ENCODE peak calls at places on chromosomes 6 and 20, in four cellular contexts. V, R, K and P are unnamed samples.

GRCh38 chr20:11979306-11980128 is 61.8 kb downstream of the BTBD3 start:
- DNase-seq in R (no peak), K (no peak), V (no peak), P (no peak)

GRCh38 chr20:62235777-62236157 is 2.6 kb upstream of the OSBPL2 start:
- DNase-seq in V (no peak), R (no peak), K (no peak), P (no peak)

GRCh38 chr6:46044876-46045617 is 29.4 kb upstream of the CLIC5 start:
- DNase-seq in V (no peak), R (no peak), K (no peak), P (peak)

GRCh38 chr6:161139766-161140553 is 133.9 kb downstream of the AGPAT4 start:
- DNase-seq in V (peak), R (no peak), K (peak), P (no peak)

GRCh38 chr20:25397827-25398226 is 7.2 kb upstream of the ABHD12 start:
- DNase-seq in R (no peak), V (no peak), K (no peak), P (no peak)

GRCh38 chr6:357261-357790 is 34.2 kb upstream of the IRF4 start:
- DNase-seq in K (no peak), V (peak), R (peak), P (no peak)

GRCh38 chr6:147022041-147022440 is 182.2 kb upstream of the STXBP5 start:
- DNase-seq in K (no peak), V (no peak), R (no peak), P (peak)

GRCh38 chr20:33685328-33686007 is 717 bp downstream of the E2F1 start:
- DNase-seq in V (no peak), K (peak), R (no peak), P (no peak)

GRCh38 chr6:150408842-150409241 is 40.0 kb downstream of the IYD start:
- DNase-seq in V (no peak), K (no peak), R (no peak), P (no peak)

GRCh38 chr6:23316131-23316530 is 746.8 kb downstream of the HDGFL1 start:
- DNase-seq in V (no peak), K (no peak), R (no peak), P (no peak)

GRCh38 chr20:34834459-34834893 is 9.0 kb upstream of the NCOA6 start:
- DNase-seq in R (no peak), V (no peak), K (no peak), P (no peak)

GRCh38 chr6:53869964-53870363 is 75.2 kb downstream of the LRRC1 start:
- DNase-seq in V (no peak), R (no peak), K (no peak), P (peak)

GRCh38 chr6:114281496-114281895 is 61.3 kb downstream of the HS3ST5 start:
- DNase-seq in V (no peak), K (no peak), R (no peak), P (no peak)

DNA sequence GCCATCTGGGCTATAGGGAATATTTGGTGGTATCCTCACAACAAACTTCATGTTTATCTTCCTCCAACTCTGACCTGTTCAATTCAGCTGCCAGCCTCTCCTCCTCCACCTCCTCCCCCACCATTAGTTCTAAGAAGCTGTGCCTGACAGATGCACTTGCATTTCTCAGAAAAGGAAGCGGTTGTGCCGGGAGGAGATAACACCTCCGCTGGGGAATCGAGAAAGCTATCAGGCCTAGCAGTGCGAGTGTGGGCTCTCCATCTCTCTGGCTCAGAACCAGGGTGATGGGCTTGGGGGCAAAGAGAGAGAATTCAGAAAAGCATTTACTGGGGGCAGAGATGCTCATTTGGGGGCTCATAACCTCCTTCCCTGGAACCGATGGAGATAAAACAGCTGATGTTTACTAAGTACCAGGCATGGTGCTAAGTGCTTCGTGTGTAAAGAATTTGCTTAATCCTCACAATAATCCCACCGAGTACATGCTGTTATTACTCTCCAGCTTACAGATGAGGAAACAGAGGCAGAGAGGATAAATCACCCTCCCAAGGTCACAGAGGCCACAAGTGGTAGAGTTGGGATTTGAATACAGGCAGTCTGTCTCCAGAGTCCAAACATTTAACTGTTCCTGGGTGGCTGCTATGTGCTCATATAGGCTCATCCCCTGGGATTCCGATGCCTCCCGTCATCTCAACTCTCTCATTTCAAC is 38.3 kb downstream of the COX4I2 start:
- DNase-seq in V (no peak), R (no peak), K (no peak), P (no peak)
- H3K4me3 ChIP-seq in V (no peak), R (no peak), K (no peak), P (no peak)

GRCh38 chr20:46709459-46710148 is at the start of gene SLC2A10:
- DNase-seq in V (peak), R (no peak), K (peak), P (no peak)
- TF ChIP-seq CTCF in V (no peak), R (no peak), K (peak), P (no peak)

DNA sequence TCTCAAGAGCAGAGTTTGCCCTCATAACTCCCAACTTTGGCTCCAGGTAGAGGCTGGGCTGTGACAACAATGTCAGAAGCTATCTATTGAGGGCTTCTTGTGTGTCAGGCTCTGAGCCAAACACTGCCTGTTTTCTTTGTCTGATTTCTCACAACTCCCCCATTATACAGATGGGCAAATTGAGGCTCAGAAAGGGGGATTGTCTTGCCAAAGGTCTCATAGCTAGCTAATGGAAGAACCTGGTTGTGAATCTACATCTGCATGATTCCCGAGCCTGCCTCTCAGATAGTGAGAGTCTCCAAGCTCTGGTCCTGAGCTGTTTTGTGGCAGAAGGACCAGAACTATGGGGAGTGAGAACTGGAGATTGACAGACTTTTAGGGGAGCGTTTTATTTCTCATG is 1.4 kb downstream of the CD40 start:
- DNase-seq in V (no peak), R (no peak), K (no peak), P (no peak)
- H3K4me3 ChIP-seq in V (no peak), R (no peak), K (no peak), P (peak)

DNA sequence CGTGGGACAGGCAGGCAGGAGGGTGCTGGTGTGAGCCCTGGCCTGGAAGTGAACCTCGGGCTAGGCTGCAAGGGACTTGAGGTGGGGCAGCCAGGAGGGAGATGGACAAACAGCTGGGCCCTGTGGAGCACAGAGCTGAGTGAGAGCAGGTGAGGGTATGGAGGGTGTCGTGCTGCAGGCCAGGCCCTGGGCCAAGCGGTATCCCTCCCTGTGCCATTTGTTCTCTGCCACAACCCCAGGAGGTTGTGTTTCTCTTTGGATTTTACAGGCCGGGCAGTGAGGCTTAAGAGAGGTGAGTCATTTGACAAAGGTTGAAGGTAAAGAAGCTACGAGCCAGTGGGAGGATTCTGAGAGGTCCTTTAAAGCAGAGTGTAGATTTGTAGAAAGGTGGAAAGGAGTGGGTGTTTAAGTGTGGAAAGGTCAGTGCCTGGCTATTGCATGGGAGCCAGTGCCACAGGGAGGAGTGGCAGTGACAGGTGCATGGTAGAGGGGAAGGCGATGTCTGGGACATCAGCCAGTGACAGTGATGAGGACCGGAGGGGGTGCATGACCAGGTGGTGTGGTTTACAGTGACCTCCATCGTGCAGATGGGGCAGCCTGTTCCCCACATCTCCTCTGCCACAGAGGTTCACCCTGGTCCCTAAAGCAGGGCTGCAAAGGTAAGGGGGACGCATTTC is 39.8 kb downstream of the GMPR start:
- DNase-seq in R (no peak), V (no peak), K (no peak), P (no peak)
- TF ChIP-seq CTCF in R (no peak), V (no peak), K (no peak), P (no peak)

GRCh38 chr6:2913621-2914317 is 10.7 kb upstream of the SERPINB9 start:
- DNase-seq in R (no peak), K (peak), V (no peak), P (no peak)
- H3K4me3 ChIP-seq in R (no peak), K (no peak), V (no peak), P (no peak)